ENCODE peak calls at places on chromosomes 16 and 17, in five cellular contexts. C is activated CD8-positive, alpha-beta T cell treated with anti-CD3 and anti-CD28 coated beads, Interleukin-2, amount 10 ng/mL, durations not matched to agents 7 days and 5 days; N is stimulated activated CD8-positive, alpha-beta memory T cell treated with anti-CD3 and anti-CD28 coated beads, Interleukin-12 subunit alpha, Interleukin-12 subunit beta, amount 100 ng/mL, for 4 hours; H is pancreas; K is AG10803. M is an unnamed sample.

GRCh38 chr17:69943058-69943457 is 132.0 kb upstream of the KCNJ16 start:
- DNase-seq in C (no peak), N (no peak), H (no peak), K (no peak), M (no peak)

GRCh38 chr16:85370881-85371651 is 242.1 kb upstream of the GSE1 start:
- DNase-seq in C (no peak), N (no peak), H (peak), K (peak), M (no peak)

GRCh38 chr16:27526169-27526568 is 23.5 kb downstream of the GTF3C1 start:
- DNase-seq in C (no peak), N (no peak), H (no peak), K (no peak), M (no peak)

GRCh38 chr17:28916302-28916934 is 13.5 kb upstream of the DHRS13 start:
- DNase-seq in C (peak), N (no peak), H (no peak), K (peak), M (no peak)

GRCh38 chr16:30758988-30759461 is 2.8 kb downstream of the CFAP119 start:
- DNase-seq in C (no peak), N (no peak), H (peak), K (no peak), M (no peak)

GRCh38 chr16:3998793-3999478 is 117.3 kb downstream of the ADCY9 start:
- DNase-seq in C (no peak), N (no peak), H (peak), K (peak), M (no peak)

GRCh38 chr17:47669060-47669459 is 19.3 kb downstream of the KPNB1 start:
- DNase-seq in C (no peak), N (no peak), H (no peak), K (no peak), M (no peak)

GRCh38 chr17:12813680-12814079 is 24.4 kb downstream of the ARHGAP44 start:
- DNase-seq in C (no peak), N (no peak), H (no peak), K (no peak), M (no peak)

GRCh38 chr16:10036951-10037350 is 145.3 kb downstream of the GRIN2A start:
- DNase-seq in C (no peak), N (no peak), H (no peak), K (no peak), M (no peak)

GRCh38 chr16:86222965-86223551 is 287.3 kb upstream of the FOXF1 start:
- DNase-seq in C (no peak), N (no peak), H (no peak), K (peak), M (no peak)

GRCh38 chr16:14501331-14502255 is 128.5 kb downstream of the PARN start:
- DNase-seq in C (no peak), N (no peak), H (peak), K (peak), M (peak)

GRCh38 chr17:45431531-45432404 is 902 bp downstream of the ARHGAP27 start:
- DNase-seq in C (peak), N (peak), H (peak), K (peak), M (peak)

GRCh38 chr16:87173294-87173883 is 143.8 kb downstream of the C16orf95 start:
- DNase-seq in C (no peak), N (no peak), H (no peak), K (peak), M (no peak)

GRCh38 chr16:7436306-7436705 is 103.7 kb downstream of the RBFOX1 start:
- DNase-seq in C (no peak), N (no peak), H (no peak), K (no peak), M (no peak)

GRCh38 chr16:74721716-74722115 is 21.1 kb upstream of the MLKL start:
- DNase-seq in C (no peak), N (no peak), H (no peak), K (no peak), M (no peak)

GRCh38 chr16:12091569-12092346 is 115.2 kb downstream of the SNX29 start:
- DNase-seq in C (no peak), N (no peak), H (no peak), K (no peak), M (no peak)

GRCh38 chr16:88533381-88533831 is 36.8 kb upstream of the ZC3H18 start:
- DNase-seq in C (no peak), N (no peak), H (peak), K (peak), M (no peak)

GRCh38 chr16:77584205-77584859 is 138.0 kb upstream of the NUDT7 start:
- DNase-seq in C (peak), N (no peak), H (no peak), K (peak), M (peak)

GRCh38 chr16:6864670-6865069 is 468.0 kb upstream of the RBFOX1 start:
- DNase-seq in C (no peak), N (no peak), H (no peak), K (no peak), M (no peak)

GRCh38 chr17:78249836-78250806 is 18.7 kb downstream of the TMEM235 start:
- DNase-seq in C (no peak), N (no peak), H (peak), K (no peak), M (no peak)

GRCh38 chr17:38844261-38844757 is 9.2 kb downstream of the RPL23 start:
- DNase-seq in C (no peak), N (no peak), H (no peak), K (peak), M (no peak)

GRCh38 chr16:89973235-89973634 is 24.7 kb downstream of the DEF8 start:
- DNase-seq in C (no peak), N (no peak), H (no peak), K (no peak), M (no peak)

GRCh38 chr17:7479389-7480192 is at the start of gene ZBTB4:
- DNase-seq in C (peak), N (peak), H (peak), K (peak), M (peak)